ENCODE peak calls at places on chromosomes 16 and 17, in six cellular contexts. One of them, this sample, is unnamed.

GRCh38 chr17:81844327-81844851 is 9.5 kb upstream of the PPP1R27 start:
- DNase-seq in neural progenitor cell: no peak
- DNase-seq in nephron progenitor cell: no peak
- DNase-seq in activated CD4-positive, alpha-beta T cell treated with anti-CD3 and anti-CD28 coated beads, Interleukin-2, amount 50 U/mL, for 4 hours: no peak
- DNase-seq in stimulated activated CD8-positive, alpha-beta memory T cell treated with anti-CD3 and anti-CD28 coated beads, Interleukin-7, amount 100 ng/mL, for 48 hours: no peak
- DNase-seq in AG04450: no peak
- DNase-seq in this sample: no peak

GRCh38 chr16:67719778-67720144 is 645 bp upstream of the GFOD2 start:
- DNase-seq in AG04450: peak
- DNase-seq in activated CD4-positive, alpha-beta T cell treated with anti-CD3 and anti-CD28 coated beads, Interleukin-2, amount 50 U/mL, for 4 hours: no peak
- DNase-seq in nephron progenitor cell: peak
- DNase-seq in stimulated activated CD8-positive, alpha-beta memory T cell treated with anti-CD3 and anti-CD28 coated beads, Interleukin-7, amount 100 ng/mL, for 48 hours: no peak
- DNase-seq in neural progenitor cell: peak
- DNase-seq in this sample: peak

GRCh38 chr17:44159519-44160210 is 10.8 kb upstream of the ASB16 start:
- DNase-seq in nephron progenitor cell: no peak
- DNase-seq in stimulated activated CD8-positive, alpha-beta memory T cell treated with anti-CD3 and anti-CD28 coated beads, Interleukin-7, amount 100 ng/mL, for 48 hours: peak
- DNase-seq in activated CD4-positive, alpha-beta T cell treated with anti-CD3 and anti-CD28 coated beads, Interleukin-2, amount 50 U/mL, for 4 hours: peak
- DNase-seq in neural progenitor cell: no peak
- DNase-seq in AG04450: no peak
- DNase-seq in this sample: no peak

GRCh38 chr16:57147381-57148191 is 38.3 kb downstream of the PSME3IP1 start:
- DNase-seq in stimulated activated CD8-positive, alpha-beta memory T cell treated with anti-CD3 and anti-CD28 coated beads, Interleukin-7, amount 100 ng/mL, for 48 hours: no peak
- DNase-seq in AG04450: no peak
- DNase-seq in nephron progenitor cell: no peak
- DNase-seq in neural progenitor cell: peak
- DNase-seq in activated CD4-positive, alpha-beta T cell treated with anti-CD3 and anti-CD28 coated beads, Interleukin-2, amount 50 U/mL, for 4 hours: no peak
- DNase-seq in this sample: no peak

GRCh38 chr17:63914471-63914870 is 3.4 kb upstream of the CSHL1 start:
- DNase-seq in AG04450: no peak
- DNase-seq in stimulated activated CD8-positive, alpha-beta memory T cell treated with anti-CD3 and anti-CD28 coated beads, Interleukin-7, amount 100 ng/mL, for 48 hours: no peak
- DNase-seq in neural progenitor cell: no peak
- DNase-seq in nephron progenitor cell: no peak
- DNase-seq in activated CD4-positive, alpha-beta T cell treated with anti-CD3 and anti-CD28 coated beads, Interleukin-2, amount 50 U/mL, for 4 hours: no peak
- DNase-seq in this sample: no peak

GRCh38 chr17:7644768-7645167 is 6.0 kb upstream of the ATP1B2 start:
- DNase-seq in AG04450: no peak
- DNase-seq in neural progenitor cell: no peak
- DNase-seq in nephron progenitor cell: no peak
- DNase-seq in stimulated activated CD8-positive, alpha-beta memory T cell treated with anti-CD3 and anti-CD28 coated beads, Interleukin-7, amount 100 ng/mL, for 48 hours: no peak
- DNase-seq in activated CD4-positive, alpha-beta T cell treated with anti-CD3 and anti-CD28 coated beads, Interleukin-2, amount 50 U/mL, for 4 hours: no peak
- DNase-seq in this sample: no peak

GRCh38 chr17:36722121-36722902 is 120.9 kb downstream of the MRM1 start:
- DNase-seq in neural progenitor cell: peak
- DNase-seq in AG04450: no peak
- DNase-seq in nephron progenitor cell: peak
- DNase-seq in activated CD4-positive, alpha-beta T cell treated with anti-CD3 and anti-CD28 coated beads, Interleukin-2, amount 50 U/mL, for 4 hours: peak
- DNase-seq in stimulated activated CD8-positive, alpha-beta memory T cell treated with anti-CD3 and anti-CD28 coated beads, Interleukin-7, amount 100 ng/mL, for 48 hours: peak
- DNase-seq in this sample: peak

GRCh38 chr17:76014925-76015261 is 12.2 kb downstream of the EVPL start:
- DNase-seq in activated CD4-positive, alpha-beta T cell treated with anti-CD3 and anti-CD28 coated beads, Interleukin-2, amount 50 U/mL, for 4 hours: no peak
- DNase-seq in nephron progenitor cell: no peak
- DNase-seq in AG04450: no peak
- DNase-seq in neural progenitor cell: no peak
- DNase-seq in stimulated activated CD8-positive, alpha-beta memory T cell treated with anti-CD3 and anti-CD28 coated beads, Interleukin-7, amount 100 ng/mL, for 48 hours: no peak
- DNase-seq in this sample: no peak

GRCh38 chr16:14325921-14326401 is 254.8 kb downstream of the MRTFB start:
- DNase-seq in stimulated activated CD8-positive, alpha-beta memory T cell treated with anti-CD3 and anti-CD28 coated beads, Interleukin-7, amount 100 ng/mL, for 48 hours: no peak
- DNase-seq in AG04450: no peak
- DNase-seq in nephron progenitor cell: no peak
- DNase-seq in neural progenitor cell: peak
- DNase-seq in activated CD4-positive, alpha-beta T cell treated with anti-CD3 and anti-CD28 coated beads, Interleukin-2, amount 50 U/mL, for 4 hours: no peak
- DNase-seq in this sample: no peak

GRCh38 chr17:11712445-11712844 is 114.2 kb downstream of the DNAH9 start:
- DNase-seq in stimulated activated CD8-positive, alpha-beta memory T cell treated with anti-CD3 and anti-CD28 coated beads, Interleukin-7, amount 100 ng/mL, for 48 hours: no peak
- DNase-seq in neural progenitor cell: no peak
- DNase-seq in AG04450: no peak
- DNase-seq in activated CD4-positive, alpha-beta T cell treated with anti-CD3 and anti-CD28 coated beads, Interleukin-2, amount 50 U/mL, for 4 hours: no peak
- DNase-seq in nephron progenitor cell: no peak
- DNase-seq in this sample: no peak

GRCh38 chr16:68083861-68084503 is 1.2 kb upstream of the NFATC3 start:
- DNase-seq in stimulated activated CD8-positive, alpha-beta memory T cell treated with anti-CD3 and anti-CD28 coated beads, Interleukin-7, amount 100 ng/mL, for 48 hours: no peak
- DNase-seq in AG04450: no peak
- DNase-seq in neural progenitor cell: peak
- DNase-seq in activated CD4-positive, alpha-beta T cell treated with anti-CD3 and anti-CD28 coated beads, Interleukin-2, amount 50 U/mL, for 4 hours: no peak
- DNase-seq in nephron progenitor cell: peak
- DNase-seq in this sample: no peak

GRCh38 chr16:8167436-8167835 is 422.9 kb downstream of the TMEM114 start:
- DNase-seq in nephron progenitor cell: no peak
- DNase-seq in AG04450: no peak
- DNase-seq in neural progenitor cell: no peak
- DNase-seq in stimulated activated CD8-positive, alpha-beta memory T cell treated with anti-CD3 and anti-CD28 coated beads, Interleukin-7, amount 100 ng/mL, for 48 hours: no peak
- DNase-seq in activated CD4-positive, alpha-beta T cell treated with anti-CD3 and anti-CD28 coated beads, Interleukin-2, amount 50 U/mL, for 4 hours: no peak
- DNase-seq in this sample: no peak

GRCh38 chr16:3022697-3023414 is 886 bp downstream of the HCFC1R1 start:
- DNase-seq in activated CD4-positive, alpha-beta T cell treated with anti-CD3 and anti-CD28 coated beads, Interleukin-2, amount 50 U/mL, for 4 hours: no peak
- DNase-seq in neural progenitor cell: no peak
- DNase-seq in stimulated activated CD8-positive, alpha-beta memory T cell treated with anti-CD3 and anti-CD28 coated beads, Interleukin-7, amount 100 ng/mL, for 48 hours: no peak
- DNase-seq in nephron progenitor cell: no peak
- DNase-seq in AG04450: no peak
- DNase-seq in this sample: no peak

GRCh38 chr16:75116081-75116910 is at the start of gene LDHD:
- DNase-seq in activated CD4-positive, alpha-beta T cell treated with anti-CD3 and anti-CD28 coated beads, Interleukin-2, amount 50 U/mL, for 4 hours: no peak
- DNase-seq in stimulated activated CD8-positive, alpha-beta memory T cell treated with anti-CD3 and anti-CD28 coated beads, Interleukin-7, amount 100 ng/mL, for 48 hours: no peak
- DNase-seq in neural progenitor cell: peak
- DNase-seq in nephron progenitor cell: no peak
- DNase-seq in AG04450: no peak
- DNase-seq in this sample: no peak

GRCh38 chr17:57308543-57309186 is 52.3 kb downstream of the MSI2 start:
- DNase-seq in nephron progenitor cell: no peak
- DNase-seq in AG04450: no peak
- DNase-seq in activated CD4-positive, alpha-beta T cell treated with anti-CD3 and anti-CD28 coated beads, Interleukin-2, amount 50 U/mL, for 4 hours: no peak
- DNase-seq in stimulated activated CD8-positive, alpha-beta memory T cell treated with anti-CD3 and anti-CD28 coated beads, Interleukin-7, amount 100 ng/mL, for 48 hours: no peak
- DNase-seq in neural progenitor cell: no peak
- DNase-seq in this sample: no peak

GRCh38 chr17:31598921-31599571 is 207.6 kb downstream of the RAB11FIP4 start:
- DNase-seq in stimulated activated CD8-positive, alpha-beta memory T cell treated with anti-CD3 and anti-CD28 coated beads, Interleukin-7, amount 100 ng/mL, for 48 hours: no peak
- DNase-seq in nephron progenitor cell: no peak
- DNase-seq in neural progenitor cell: no peak
- DNase-seq in AG04450: no peak
- DNase-seq in activated CD4-positive, alpha-beta T cell treated with anti-CD3 and anti-CD28 coated beads, Interleukin-2, amount 50 U/mL, for 4 hours: no peak
- DNase-seq in this sample: no peak

GRCh38 chr17:5467416-5467815 is 1.4 kb downstream of the DHX33 start:
- DNase-seq in stimulated activated CD8-positive, alpha-beta memory T cell treated with anti-CD3 and anti-CD28 coated beads, Interleukin-7, amount 100 ng/mL, for 48 hours: no peak
- DNase-seq in neural progenitor cell: peak
- DNase-seq in nephron progenitor cell: no peak
- DNase-seq in activated CD4-positive, alpha-beta T cell treated with anti-CD3 and anti-CD28 coated beads, Interleukin-2, amount 50 U/mL, for 4 hours: no peak
- DNase-seq in AG04450: no peak
- DNase-seq in this sample: no peak

GRCh38 chr17:13437966-13438779 is 163.6 kb downstream of the HS3ST3A1 start:
- DNase-seq in stimulated activated CD8-positive, alpha-beta memory T cell treated with anti-CD3 and anti-CD28 coated beads, Interleukin-7, amount 100 ng/mL, for 48 hours: no peak
- DNase-seq in activated CD4-positive, alpha-beta T cell treated with anti-CD3 and anti-CD28 coated beads, Interleukin-2, amount 50 U/mL, for 4 hours: no peak
- DNase-seq in neural progenitor cell: peak
- DNase-seq in AG04450: no peak
- DNase-seq in nephron progenitor cell: peak
- DNase-seq in this sample: peak

GRCh38 chr16:81542609-81543570 is 98.3 kb downstream of the CMIP start:
- DNase-seq in AG04450: no peak
- DNase-seq in activated CD4-positive, alpha-beta T cell treated with anti-CD3 and anti-CD28 coated beads, Interleukin-2, amount 50 U/mL, for 4 hours: no peak
- DNase-seq in stimulated activated CD8-positive, alpha-beta memory T cell treated with anti-CD3 and anti-CD28 coated beads, Interleukin-7, amount 100 ng/mL, for 48 hours: no peak
- DNase-seq in neural progenitor cell: no peak
- DNase-seq in nephron progenitor cell: no peak
- DNase-seq in this sample: no peak

GRCh38 chr17:39573447-39574298 is 34.0 kb downstream of the NEUROD2 start:
- DNase-seq in nephron progenitor cell: peak
- DNase-seq in AG04450: no peak
- DNase-seq in activated CD4-positive, alpha-beta T cell treated with anti-CD3 and anti-CD28 coated beads, Interleukin-2, amount 50 U/mL, for 4 hours: no peak
- DNase-seq in neural progenitor cell: peak
- DNase-seq in stimulated activated CD8-positive, alpha-beta memory T cell treated with anti-CD3 and anti-CD28 coated beads, Interleukin-7, amount 100 ng/mL, for 48 hours: no peak
- DNase-seq in this sample: peak

GRCh38 chr16:49854227-49855203 is 1.4 kb downstream of the ZNF423 start:
- DNase-seq in AG04450: no peak
- DNase-seq in activated CD4-positive, alpha-beta T cell treated with anti-CD3 and anti-CD28 coated beads, Interleukin-2, amount 50 U/mL, for 4 hours: no peak
- DNase-seq in nephron progenitor cell: peak
- DNase-seq in stimulated activated CD8-positive, alpha-beta memory T cell treated with anti-CD3 and anti-CD28 coated beads, Interleukin-7, amount 100 ng/mL, for 48 hours: no peak
- DNase-seq in neural progenitor cell: peak
- DNase-seq in this sample: peak

GRCh38 chr16:56789360-56789759 is 59.4 kb downstream of the NUP93 start:
- DNase-seq in neural progenitor cell: no peak
- DNase-seq in AG04450: no peak
- DNase-seq in stimulated activated CD8-positive, alpha-beta memory T cell treated with anti-CD3 and anti-CD28 coated beads, Interleukin-7, amount 100 ng/mL, for 48 hours: no peak
- DNase-seq in activated CD4-positive, alpha-beta T cell treated with anti-CD3 and anti-CD28 coated beads, Interleukin-2, amount 50 U/mL, for 4 hours: no peak
- DNase-seq in nephron progenitor cell: no peak
- DNase-seq in this sample: no peak

GRCh38 chr17:10062757-10063385 is 135.5 kb downstream of the GAS7 start:
- DNase-seq in stimulated activated CD8-positive, alpha-beta memory T cell treated with anti-CD3 and anti-CD28 coated beads, Interleukin-7, amount 100 ng/mL, for 48 hours: no peak
- DNase-seq in activated CD4-positive, alpha-beta T cell treated with anti-CD3 and anti-CD28 coated beads, Interleukin-2, amount 50 U/mL, for 4 hours: no peak
- DNase-seq in AG04450: no peak
- DNase-seq in nephron progenitor cell: no peak
- DNase-seq in neural progenitor cell: no peak
- DNase-seq in this sample: no peak

GRCh38 chr16:30395992-30396560 is 856 bp downstream of the ZNF48 start:
- DNase-seq in stimulated activated CD8-positive, alpha-beta memory T cell treated with anti-CD3 and anti-CD28 coated beads, Interleukin-7, amount 100 ng/mL, for 48 hours: no peak
- DNase-seq in neural progenitor cell: no peak
- DNase-seq in activated CD4-positive, alpha-beta T cell treated with anti-CD3 and anti-CD28 coated beads, Interleukin-2, amount 50 U/mL, for 4 hours: no peak
- DNase-seq in nephron progenitor cell: no peak
- DNase-seq in AG04450: no peak
- DNase-seq in this sample: no peak

GRCh38 chr16:1776672-1776955 is 3.7 kb upstream of the MRPS34 start:
- DNase-seq in activated CD4-positive, alpha-beta T cell treated with anti-CD3 and anti-CD28 coated beads, Interleukin-2, amount 50 U/mL, for 4 hours: no peak
- DNase-seq in stimulated activated CD8-positive, alpha-beta memory T cell treated with anti-CD3 and anti-CD28 coated beads, Interleukin-7, amount 100 ng/mL, for 48 hours: no peak
- DNase-seq in nephron progenitor cell: no peak
- DNase-seq in neural progenitor cell: no peak
- DNase-seq in AG04450: no peak
- DNase-seq in this sample: no peak

GRCh38 chr16:84633622-84634021 is 14.7 kb upstream of the KLHL36 start:
- DNase-seq in neural progenitor cell: no peak
- DNase-seq in activated CD4-positive, alpha-beta T cell treated with anti-CD3 and anti-CD28 coated beads, Interleukin-2, amount 50 U/mL, for 4 hours: no peak
- DNase-seq in AG04450: no peak
- DNase-seq in stimulated activated CD8-positive, alpha-beta memory T cell treated with anti-CD3 and anti-CD28 coated beads, Interleukin-7, amount 100 ng/mL, for 48 hours: no peak
- DNase-seq in nephron progenitor cell: no peak
- DNase-seq in this sample: no peak

GRCh38 chr17:72720494-72720825 is 372.0 kb downstream of the SLC39A11 start:
- DNase-seq in stimulated activated CD8-positive, alpha-beta memory T cell treated with anti-CD3 and anti-CD28 coated beads, Interleukin-7, amount 100 ng/mL, for 48 hours: no peak
- DNase-seq in AG04450: no peak
- DNase-seq in neural progenitor cell: no peak
- DNase-seq in activated CD4-positive, alpha-beta T cell treated with anti-CD3 and anti-CD28 coated beads, Interleukin-2, amount 50 U/mL, for 4 hours: no peak
- DNase-seq in nephron progenitor cell: no peak
- DNase-seq in this sample: no peak